ENCODE peak calls at places on chromosomes 11 and 22, in nine cellular contexts. K is heart left ventricle; H is nephron progenitor cell; P is prostate gland; C is NCI-H2081; T is stimulated activated CD8-positive, alpha-beta memory T cell treated with anti-CD3 and anti-CD28 coated beads, Interleukin-15, amount 100 ng/mL, for 1 hour; Y is brain microvascular endothelial cell; M is D341Med; X is activated effector memory CD4-positive, alpha-beta T cell treated with anti-CD3 and anti-CD28 coated beads, Interleukin-2, amount 50 U/mL, for 16 hours. Q is an unnamed sample.

GRCh38 chr11:23127706-23128105 is 267.4 kb upstream of the CCDC179 start:
- DNase-seq in P (no peak), H (no peak), C (no peak), Y (no peak), T (no peak), X (no peak), K (no peak), M (no peak), Q (no peak)

GRCh38 chr11:122267602-122268001 is 151.6 kb upstream of the BLID start:
- DNase-seq in Y (peak; percentile 64), H (no peak), K (no peak), M (no peak), X (no peak), C (no peak), P (no peak), T (no peak), Q (no peak)

GRCh38 chr11:126992065-126992803 is 8.3 kb downstream of the KIRREL3 start:
- DNase-seq in M (no peak), X (no peak), Y (peak; percentile 93), T (no peak), C (no peak), P (no peak), H (no peak), K (no peak), Q (no peak)

GRCh38 chr22:39349506-39349966 is 255 bp upstream of the SYNGR1 start:
- DNase-seq in X (no peak), P (no peak), K (peak; percentile 59), H (peak; percentile 68), C (no peak), T (no peak), Y (no peak), M (peak; percentile 99), Q (peak; percentile 17)

GRCh38 chr22:23696326-23696851 is 5.6 kb downstream of the RGL4 start:
- DNase-seq in H (no peak), Y (peak; percentile 40), M (no peak), T (peak; percentile 38), C (no peak), X (peak; percentile 88), K (no peak), P (no peak), Q (peak; percentile 84)

GRCh38 chr11:120097721-120098385 is 40.1 kb downstream of the TRIM29 start:
- DNase-seq in K (peak; percentile 6), X (no peak), M (no peak), H (no peak), Y (no peak), P (no peak), C (no peak), T (no peak), Q (no peak)

GRCh38 chr11:106463796-106464201 is 386.3 kb downstream of the AASDHPPT start:
- DNase-seq in C (no peak), M (no peak), H (no peak), X (no peak), Y (peak; percentile 94), K (no peak), P (no peak), T (no peak), Q (no peak)

GRCh38 chr22:42439821-42440674 is 7.8 kb upstream of the NFAM1 start:
- DNase-seq in P (no peak), M (no peak), C (no peak), K (peak; percentile 55), H (no peak), Y (peak; percentile 9), T (no peak), X (no peak), Q (no peak)

GRCh38 chr22:21755855-21756284 is 20.3 kb upstream of the YPEL1 start:
- DNase-seq in K (no peak), P (no peak), X (no peak), T (no peak), H (no peak), M (no peak), C (no peak), Y (peak; percentile 92), Q (no peak)

GRCh38 chr22:40703174-40703573 is 23.9 kb downstream of the MCHR1 start:
- DNase-seq in C (no peak), M (no peak), T (no peak), P (no peak), K (no peak), Y (no peak), H (no peak), X (no peak), Q (no peak)

GRCh38 chr11:19769820-19770219 is 57.2 kb downstream of the NAV2 start:
- DNase-seq in X (no peak), Y (peak; percentile 50), P (no peak), C (peak; percentile 11), K (no peak), H (no peak), M (no peak), T (no peak), Q (no peak)

GRCh38 chr11:116986521-116987105 is 111.6 kb downstream of the SIK3 start:
- DNase-seq in T (no peak), P (no peak), C (no peak), K (no peak), M (no peak), H (no peak), X (no peak), Y (peak; percentile 49), Q (no peak)

GRCh38 chr11:10902756-10903155 is 44.9 kb upstream of the ZBED5 start:
- DNase-seq in Y (no peak), H (no peak), P (no peak), C (no peak), T (no peak), K (no peak), X (no peak), M (no peak), Q (no peak)

GRCh38 chr11:106399075-106399500 is 321.6 kb downstream of the AASDHPPT start:
- DNase-seq in T (no peak), C (no peak), K (peak; percentile 45), M (no peak), H (no peak), P (no peak), X (no peak), Y (peak; percentile 98), Q (no peak)

GRCh38 chr11:83819936-83820549 is 533.9 kb upstream of the CCDC90B start:
- DNase-seq in P (peak; percentile 57), M (peak; percentile 37), H (no peak), X (no peak), K (no peak), T (no peak), C (peak; percentile 31), Y (peak; percentile 32), Q (peak; percentile 4)

GRCh38 chr22:38649841-38650522 is 6.2 kb downstream of the FAM227A start:
- DNase-seq in M (no peak), P (no peak), T (no peak), K (no peak), Y (no peak), H (no peak), X (no peak), C (no peak), Q (no peak)

GRCh38 chr22:28822930-28823481 is 22.6 kb upstream of the XBP1 start:
- DNase-seq in T (no peak), M (no peak), K (no peak), H (no peak), X (no peak), Y (no peak), P (peak; percentile 90), C (peak; percentile 77), Q (peak; percentile 91)

GRCh38 chr11:47611240-47611863 is 17.1 kb upstream of the C1QTNF4 start:
- DNase-seq in T (no peak), M (no peak), K (no peak), H (no peak), C (no peak), X (no peak), Y (no peak), P (no peak), Q (no peak)

GRCh38 chr22:45478108-45478771 is 24.4 kb upstream of the FBLN1 start:
- DNase-seq in C (no peak), T (no peak), K (peak; percentile 45), Y (peak; percentile 84), M (no peak), H (no peak), P (no peak), X (no peak), Q (no peak)

GRCh38 chr22:45502215-45503070 is at the start of gene FBLN1:
- DNase-seq in T (no peak), X (no peak), M (peak; percentile 83), K (peak; percentile 61), P (no peak), H (peak; percentile 87), C (no peak), Y (no peak), Q (no peak)

GRCh38 chr11:70687716-70688115 is 289.4 kb downstream of the CTTN start:
- DNase-seq in P (no peak), H (no peak), X (no peak), C (no peak), M (no peak), T (no peak), Y (no peak), K (no peak), Q (no peak)

GRCh38 chr22:46596819-46597218 is 23.4 kb upstream of the GRAMD4 start:
- DNase-seq in P (peak; percentile 93), H (no peak), T (no peak), K (no peak), C (no peak), M (no peak), X (no peak), Y (no peak), Q (no peak)

GRCh38 chr22:50525104-50525958 is at the start of gene SCO2:
- DNase-seq in Y (peak; percentile 95), P (peak; percentile 97), X (peak; percentile 99), K (peak; percentile 99), C (peak; percentile 94), T (peak; percentile 92), M (peak; percentile 100), H (peak; percentile 98), Q (peak; percentile 98)

GRCh38 chr11:35412285-35412684 is 7.1 kb downstream of the SLC1A2 start:
- DNase-seq in P (no peak), H (no peak), K (no peak), C (no peak), Y (no peak), M (peak; percentile 60), X (no peak), T (no peak), Q (no peak)

GRCh38 chr22:37525073-37525745 is 6.0 kb upstream of the CARD10 start:
- DNase-seq in T (no peak), M (no peak), P (no peak), K (no peak), X (peak; percentile 76), Y (peak; percentile 85), H (no peak), C (no peak), Q (no peak)

GRCh38 chr11:60280412-60280811 is at the start of gene MS4A4A:
- DNase-seq in K (peak; percentile 34), X (no peak), P (no peak), M (no peak), T (no peak), Y (no peak), H (no peak), C (no peak), Q (no peak)

GRCh38 chr11:131626761-131627160 is 256.3 kb downstream of the NTM start:
- DNase-seq in H (no peak), Y (no peak), P (no peak), K (no peak), C (no peak), M (no peak), X (no peak), T (no peak), Q (no peak)

GRCh38 chr11:16373768-16374167 is 17.4 kb upstream of the SOX6 start:
- DNase-seq in P (no peak), T (no peak), M (no peak), H (no peak), K (no peak), X (no peak), C (no peak), Y (no peak), Q (no peak)

GRCh38 chr11:14203392-14203791 is 155.6 kb downstream of the RRAS2 start:
- DNase-seq in Y (no peak), K (no peak), M (no peak), T (no peak), H (no peak), X (no peak), P (no peak), C (no peak), Q (no peak)

GRCh38 chr22:27885977-27886842 is 32.8 kb downstream of the PITPNB start:
- DNase-seq in C (no peak), M (peak; percentile 41), P (peak; percentile 23), Y (peak; percentile 48), T (peak; percentile 5), K (no peak), H (peak; percentile 55), X (peak; percentile 78), Q (peak; percentile 47)

GRCh38 chr22:34427436-34427835 is 507.2 kb upstream of the LARGE1 start:
- DNase-seq in M (no peak), K (no peak), T (no peak), P (peak; percentile 57), C (no peak), Y (no peak), H (no peak), X (no peak), Q (no peak)

Q was measured in naive thymus-derived CD4-positive, alpha-beta T cell.